ENCODE peak calls at places on chromosomes 7 and 10, in six cellular contexts. L is HCEC 1CT, B is NCI-H82, H is astrocyte of the hippocampus, A is GM12865, M is PC-3. I is an unnamed sample.

GRCh38 chr7:140059288-140060242 is 3.2 kb downstream of the PARP12 start:
- DNase-seq in H (peak; percentile 93), M (peak; percentile 96), L (peak; percentile 76), A (no peak), B (no peak), I (no peak)

GRCh38 chr10:132148261-132149251 is 38.2 kb upstream of the DPYSL4 start:
- DNase-seq in B (no peak), A (no peak), M (no peak), L (no peak), H (no peak), I (no peak)

GRCh38 chr10:125062244-125063208 is 97.8 kb downstream of the CTBP2 start:
- DNase-seq in H (no peak), A (no peak), L (no peak), B (no peak), M (no peak), I (no peak)

GRCh38 chr10:47409866-47410256 is 25.8 kb upstream of the ZNF488 start:
- DNase-seq in M (no peak), A (no peak), L (no peak), H (no peak), B (no peak), I (no peak)

GRCh38 chr10:81116990-81117389 is 579.3 kb downstream of the SH2D4B start:
- DNase-seq in B (no peak), M (no peak), A (no peak), H (no peak), L (no peak), I (peak; percentile 4)

GRCh38 chr10:7243873-7244272 is 167.0 kb downstream of the SFMBT2 start:
- DNase-seq in H (no peak), M (no peak), B (no peak), A (peak; percentile 64), L (no peak), I (peak; percentile 18)

GRCh38 chr7:105454058-105454739 is 65.5 kb upstream of the SRPK2 start:
- DNase-seq in M (peak; percentile 58), B (no peak), L (peak; percentile 78), A (no peak), H (peak; percentile 80), I (peak; percentile 13)

GRCh38 chr7:155947051-155947450 is 134.8 kb upstream of the SHH start:
- DNase-seq in A (no peak), B (no peak), H (peak; percentile 58), M (peak; percentile 85), L (no peak), I (no peak)

GRCh38 chr10:58064714-58065528 is 202.8 kb downstream of the IPMK start:
- DNase-seq in L (peak; percentile 54), A (peak; percentile 36), B (peak; percentile 55), M (peak; percentile 92), H (peak; percentile 78), I (peak; percentile 41)

GRCh38 chr7:20598479-20599419 is 16.7 kb upstream of the ABCB5 start:
- DNase-seq in B (peak; percentile 70), M (peak; percentile 84), H (peak; percentile 78), L (peak; percentile 65), A (peak; percentile 72), I (peak; percentile 43)

GRCh38 chr7:28055161-28055544 is 125.4 kb downstream of the JAZF1 start:
- DNase-seq in A (no peak), L (peak; percentile 47), B (no peak), M (peak; percentile 43), H (peak; percentile 48), I (no peak)

GRCh38 chr7:18262054-18262453 is 233.5 kb upstream of the HDAC9 start:
- DNase-seq in A (no peak), L (no peak), M (peak; percentile 12), H (peak; percentile 6), B (no peak), I (no peak)

GRCh38 chr10:97898429-97898828 is 48.8 kb downstream of the GOLGA7B start:
- DNase-seq in H (peak; percentile 24), B (no peak), A (no peak), L (no peak), M (no peak), I (peak; percentile 51)

GRCh38 chr10:115129752-115130151 is 36.6 kb downstream of the ATRNL1 start:
- DNase-seq in L (peak; percentile 40), A (peak; percentile 28), H (peak; percentile 46), B (peak; percentile 40), M (peak; percentile 59), I (peak; percentile 23)

GRCh38 chr7:130957140-130957513 is 223.1 kb upstream of the KLF14 start:
- DNase-seq in B (no peak), L (no peak), A (no peak), H (no peak), M (no peak), I (no peak)

GRCh38 chr7:101731502-101732084 is 85.8 kb upstream of the CUX1 start:
- DNase-seq in H (no peak), L (no peak), M (no peak), A (no peak), B (peak; percentile 35), I (no peak)